ENCODE peak calls at places on chromosomes 16 and 17, in ten cellular contexts. L is activated effector memory CD4-positive, alpha-beta T cell treated with Interleukin-2 at 50 U/mL for 16 hours; M is LoVo; V is EL; T is lower leg skin; O is neural crest cell; G is stimulated activated naive CD4-positive, alpha-beta T cell; N is fibroblast of villous mesenchyme; A is tibial nerve; F is skeletal muscle cell. J is an unnamed sample.

GRCh38 chr16:800834-801488 is 427 bp upstream of the GNG13 start:
- DNase-seq in L (no peak), M (no peak), V (no peak), T (no peak), O (no peak), G (no peak), N (no peak), A (no peak), F (no peak), J (no peak)

GRCh38 chr16:13480801-13481200 is 439.2 kb upstream of the ERCC4 start:
- DNase-seq in L (no peak), M (no peak), V (no peak), T (no peak), O (no peak), G (no peak), N (no peak), A (no peak), F (no peak), J (no peak)

GRCh38 chr16:90057738-90058173 is 19.4 kb downstream of the PRDM7 start:
- DNase-seq in L (no peak), M (no peak), V (peak; percentile 89), T (no peak), O (no peak), G (no peak), N (peak; percentile 80), A (no peak), F (peak; percentile 52), J (no peak)

GRCh38 chr16:57071840-57072541 is 20.4 kb upstream of the CPNE2 start:
- DNase-seq in L (no peak), M (no peak), V (peak; percentile 45), T (no peak), O (no peak), G (no peak), N (peak; percentile 19), A (no peak), F (no peak), J (no peak)

GRCh38 chr17:48791128-48792032 is 25.6 kb downstream of the TTLL6 start:
- DNase-seq in L (no peak), M (peak; percentile 89), V (peak; percentile 88), T (peak; percentile 79), O (peak; percentile 68), G (peak; percentile 13), N (peak; percentile 90), A (peak; percentile 22), F (no peak), J (no peak)

GRCh38 chr17:80476877-80477646 is 655 bp upstream of the NPTX1 start:
- DNase-seq in L (no peak), M (no peak), V (no peak), T (no peak), O (no peak), G (no peak), N (no peak), A (no peak), F (no peak), J (peak; percentile 40)

GRCh38 chr16:67805718-67806427 is 487 bp downstream of the RANBP10 start:
- DNase-seq in L (no peak), M (peak; percentile 3), V (no peak), T (peak; percentile 18), O (no peak), G (no peak), N (no peak), A (no peak), F (no peak), J (no peak)

GRCh38 chr16:2869502-2870064 is 11.6 kb upstream of the PRSS22 start:
- DNase-seq in L (no peak), M (no peak), V (no peak), T (no peak), O (no peak), G (no peak), N (no peak), A (no peak), F (no peak), J (no peak)

GRCh38 chr16:53415504-53415903 is 18.8 kb upstream of the RBL2 start:
- DNase-seq in L (no peak), M (peak; percentile 74), V (peak; percentile 1), T (no peak), O (no peak), G (no peak), N (peak; percentile 39), A (no peak), F (no peak), J (no peak)

GRCh38 chr17:17824119-17824779 is 12.5 kb downstream of the SREBF1 start:
- DNase-seq in L (no peak), M (no peak), V (no peak), T (no peak), O (no peak), G (no peak), N (no peak), A (no peak), F (no peak), J (no peak)

GRCh38 chr17:44355642-44356099 is 8.0 kb downstream of the FAM171A2 start:
- DNase-seq in L (no peak), M (no peak), V (no peak), T (no peak), O (no peak), G (no peak), N (no peak), A (no peak), F (no peak), J (no peak)

GRCh38 chr17:63523256-63523869 is at the start of gene KCNH6:
- DNase-seq in L (no peak), M (no peak), V (no peak), T (no peak), O (no peak), G (no peak), N (no peak), A (no peak), F (no peak), J (no peak)

GRCh38 chr17:31744541-31744951 is 114.5 kb downstream of the COPRS start:
- DNase-seq in L (no peak), M (no peak), V (no peak), T (no peak), O (no peak), G (no peak), N (no peak), A (no peak), F (no peak), J (no peak)

GRCh38 chr17:77306790-77307478 is 166.2 kb downstream of the SEC14L1 start:
- DNase-seq in L (no peak), M (peak; percentile 59), V (no peak), T (no peak), O (no peak), G (no peak), N (no peak), A (no peak), F (no peak), J (no peak)

GRCh38 chr16:28317040-28317880 is 24.9 kb downstream of the SBK1 start:
- DNase-seq in L (peak; percentile 54), M (peak; percentile 25), V (peak; percentile 55), T (no peak), O (peak; percentile 73), G (peak; percentile 57), N (peak; percentile 30), A (no peak), F (no peak), J (peak; percentile 64)